ENCODE peak calls at places on chromosome 12, in seven cellular contexts. H, I, D, V, O, U and T are unnamed samples.

GRCh38 chr12:110767863-110768262 is 25.2 kb upstream of the PPP1CC start:
- DNase-seq in H (no peak), I (no peak), D (no peak), V (no peak), O (no peak), U (no peak), T (no peak)

GRCh38 chr12:110860833-110861291 is 14.1 kb downstream of the CCDC63 start:
- DNase-seq in H (no peak), I (no peak), D (no peak), V (no peak), O (peak), U (no peak), T (no peak)

GRCh38 chr12:106861984-106862894 is 87.8 kb downstream of the RIC8B start:
- DNase-seq in H (no peak), I (no peak), D (peak), V (peak), O (peak), U (no peak), T (no peak)

GRCh38 chr12:67910360-67911292 is 78.6 kb upstream of the IFNG-AS1 start:
- DNase-seq in H (no peak), I (no peak), D (peak), V (peak), O (peak), U (no peak), T (no peak)

GRCh38 chr12:129790331-129790730 is 113.5 kb downstream of the TMEM132D start:
- DNase-seq in H (no peak), I (no peak), D (no peak), V (no peak), O (no peak), U (no peak), T (no peak)

GRCh38 chr12:105986779-105987686 is 151.7 kb downstream of the NUAK1 start:
- DNase-seq in H (no peak), I (no peak), D (peak), V (peak), O (no peak), U (no peak), T (no peak)

GRCh38 chr12:86948851-86949250 is 692.7 kb upstream of the MGAT4C start:
- DNase-seq in H (no peak), I (no peak), D (peak), V (peak), O (no peak), U (no peak), T (no peak)

GRCh38 chr12:108634225-108634795 is 616 bp upstream of the SELPLG start:
- DNase-seq in H (no peak), I (no peak), D (no peak), V (no peak), O (no peak), U (no peak), T (no peak)

GRCh38 chr12:94305293-94305957 is 154.2 kb downstream of the CEP83 start:
- DNase-seq in H (no peak), I (no peak), D (peak), V (peak), O (no peak), U (no peak), T (no peak)

GRCh38 chr12:116455540-116456306 is 103.5 kb upstream of the MAP1LC3B2 start:
- DNase-seq in H (peak), I (peak), D (peak), V (peak), O (peak), U (peak), T (no peak)

GRCh38 chr12:116397148-116397547 is 119.7 kb upstream of the MED13L start:
- DNase-seq in H (no peak), I (no peak), D (peak), V (peak), O (peak), U (no peak), T (no peak)

GRCh38 chr12:27424631-27425230 is 21.8 kb upstream of the SMCO2 start:
- DNase-seq in H (no peak), I (peak), D (peak), V (peak), O (peak), U (no peak), T (no peak)

GRCh38 chr12:6635856-6636521 is at the start of gene LPAR5:
- DNase-seq in H (no peak), I (no peak), D (no peak), V (peak), O (peak), U (peak), T (no peak)

GRCh38 chr12:94875525-94875924 is 128.0 kb downstream of the NDUFA12 start:
- DNase-seq in H (no peak), I (peak), D (peak), V (peak), O (peak), U (no peak), T (no peak)

GRCh38 chr12:7806863-7807487 is 17.8 kb downstream of the NANOG start:
- DNase-seq in H (peak), I (peak), D (peak), V (peak), O (peak), U (peak), T (no peak)

GRCh38 chr12:121787063-121787774 is 6.3 kb downstream of the RHOF start:
- DNase-seq in H (no peak), I (no peak), D (no peak), V (no peak), O (no peak), U (no peak), T (no peak)

GRCh38 chr12:6551496-6552139 is 4.2 kb downstream of the IFFO1 start:
- DNase-seq in H (peak), I (no peak), D (peak), V (peak), O (peak), U (no peak), T (no peak)

GRCh38 chr12:132506730-132507538 is 17.0 kb downstream of the FBRSL1 start:
- DNase-seq in H (peak), I (no peak), D (peak), V (peak), O (peak), U (peak), T (no peak)

GRCh38 chr12:90854136-90854689 is 100.8 kb downstream of the CCER1 start:
- DNase-seq in H (no peak), I (peak), D (peak), V (peak), O (peak), U (no peak), T (no peak)